ENCODE peak calls at places on chromosomes 1 and 21, in ten cellular contexts. B, U, N, G, K, H, P, J, R and X are unnamed samples.

GRCh38 chr1:179441456-179441855 is 75.7 kb downstream of the AXDND1 start:
- DNase-seq in B (peak), P (no peak), U (no peak), K (no peak), N (no peak), H (no peak), J (no peak), R (no peak), G (no peak), X (no peak)

GRCh38 chr1:182217967-182218366 is 156.5 kb upstream of the ZNF648 start:
- DNase-seq in K (no peak), B (no peak), R (no peak), U (no peak), P (no peak), H (no peak), J (no peak), G (no peak), N (no peak), X (no peak)

GRCh38 chr1:121483961-121484424 is 299.2 kb downstream of the SRGAP2C start:
- DNase-seq in H (no peak), G (no peak), R (no peak), P (peak), U (no peak), N (no peak), B (peak), J (peak), K (no peak), X (no peak)

GRCh38 chr1:2921970-2922686 is 99.1 kb upstream of the ACTRT2 start:
- DNase-seq in K (peak), J (peak), R (no peak), P (no peak), N (no peak), B (no peak), U (no peak), H (peak), G (no peak), X (no peak)

GRCh38 chr1:154747841-154748766 is 122.0 kb downstream of the KCNN3 start:
- DNase-seq in K (peak), R (no peak), N (peak), B (peak), H (no peak), J (no peak), U (peak), P (no peak), G (no peak), X (no peak)

GRCh38 chr1:8517579-8518489 is 199.9 kb downstream of the SLC45A1 start:
- DNase-seq in K (no peak), P (no peak), N (no peak), G (no peak), U (no peak), J (peak), R (no peak), B (peak), H (no peak), X (no peak)

GRCh38 chr1:29516063-29516820 is 279.9 kb downstream of the PTPRU start:
- DNase-seq in R (no peak), U (peak), P (no peak), K (no peak), J (no peak), G (peak), N (no peak), B (no peak), H (no peak), X (peak)

GRCh38 chr1:220462756-220463155 is 65.2 kb upstream of the MARK1 start:
- DNase-seq in H (no peak), P (no peak), B (no peak), R (no peak), N (peak), K (no peak), J (peak), G (no peak), U (no peak), X (no peak)

GRCh38 chr1:116390195-116390594 is 17.2 kb downstream of the ATP1A1 start:
- DNase-seq in H (no peak), G (no peak), R (no peak), N (no peak), B (no peak), U (no peak), J (no peak), P (no peak), K (no peak), X (no peak)

GRCh38 chr1:6447818-6448748 is 17.9 kb downstream of the TNFRSF25 start:
- DNase-seq in N (peak), J (no peak), U (no peak), G (no peak), K (no peak), P (no peak), B (no peak), H (no peak), R (no peak), X (no peak)
- TF ChIP-seq CTCF in N (peak), J (peak), U (no peak), G (no peak), K (no peak), P (no peak), B (peak), H (no peak), R (no peak), X (no peak)

DNA sequence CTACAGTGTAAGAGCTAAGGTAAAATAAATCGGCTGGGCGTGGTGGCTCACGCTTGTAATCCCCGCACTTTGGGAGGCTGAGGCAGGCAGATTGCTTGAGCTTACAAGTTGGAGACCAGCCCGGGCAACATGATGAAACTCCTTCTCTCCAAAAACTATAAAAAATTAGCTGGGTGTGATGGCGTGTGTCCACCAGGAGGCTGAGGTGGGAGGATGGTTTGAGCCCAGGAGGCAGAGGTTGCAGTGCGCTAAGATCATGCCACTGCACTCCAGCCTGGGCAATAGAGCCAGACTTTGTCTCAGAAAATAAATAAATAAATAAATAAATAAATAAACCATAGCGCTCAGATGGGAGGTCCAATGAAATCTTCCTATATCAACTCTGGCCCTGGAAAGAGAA is 16.7 kb upstream of the FAM110D start:
- DNase-seq in U (no peak), G (no peak), K (no peak), N (no peak), R (no peak), J (no peak), B (no peak), P (no peak), H (no peak), X (peak)
- TF ChIP-seq CTCF in U (no peak), G (no peak), K (no peak), N (peak), R (no peak), J (peak), B (no peak), P (no peak), H (no peak), X (no peak)

GRCh38 chr1:247268390-247269045 is 12.6 kb downstream of the VN1R5 start:
- DNase-seq in R (no peak), G (peak), H (no peak), B (peak), U (no peak), J (no peak), P (no peak), N (no peak), K (no peak), X (no peak)
- TF ChIP-seq CTCF in R (no peak), G (no peak), H (no peak), B (no peak), U (no peak), J (no peak), P (no peak), N (peak), K (no peak), X (no peak)

DNA sequence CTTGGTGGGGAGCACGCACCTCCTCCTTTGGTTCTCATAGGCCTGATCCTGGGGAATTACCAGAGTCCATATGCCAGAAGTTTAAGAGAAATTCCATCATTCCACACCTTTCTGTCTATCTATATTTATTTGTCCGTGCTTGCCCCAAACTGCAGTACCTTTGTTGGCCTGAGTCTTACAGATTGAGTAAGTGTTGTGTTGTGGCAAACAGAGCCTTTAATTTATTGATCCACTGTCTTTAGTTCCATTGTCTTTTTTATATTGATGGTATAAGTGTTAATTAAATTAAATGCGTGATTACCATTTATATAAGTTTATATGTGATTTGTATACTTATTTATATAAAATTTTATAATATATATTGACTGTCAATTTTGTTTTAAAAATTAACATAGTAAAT is 4.9 kb downstream of the SH3BGR start:
- DNase-seq in G (no peak), P (no peak), K (no peak), J (no peak), U (no peak), R (no peak), N (no peak), H (peak), B (no peak), X (no peak)
- TF ChIP-seq CTCF in G (no peak), P (peak), K (no peak), J (peak), U (no peak), R (peak), N (peak), H (no peak), B (no peak), X (peak)

GRCh38 chr21:40841524-40842196 is 5.3 kb downstream of the DSCAM start:
- DNase-seq in K (no peak), U (no peak), B (no peak), P (peak), G (peak), J (peak), N (peak), R (peak), H (peak), X (no peak)
- TF ChIP-seq CTCF in K (no peak), U (no peak), B (no peak), P (peak), G (peak), J (peak), N (peak), R (no peak), H (no peak), X (peak)

GRCh38 chr1:96075704-96076455 is 645.7 kb upstream of the PTBP2 start:
- DNase-seq in K (no peak), H (no peak), R (no peak), N (no peak), J (no peak), U (no peak), G (no peak), P (no peak), B (peak), X (no peak)

GRCh38 chr1:96076589-96076988 is 645.0 kb upstream of the PTBP2 start:
- DNase-seq in B (no peak), G (no peak), J (no peak), P (peak), H (no peak), N (no peak), K (no peak), U (no peak), R (no peak), X (no peak)

GRCh38 chr1:96080925-96081324 is 640.7 kb upstream of the PTBP2 start:
- DNase-seq in N (no peak), K (no peak), R (no peak), B (peak), U (no peak), G (no peak), P (no peak), J (no peak), H (no peak), X (no peak)
- TF ChIP-seq CTCF in N (peak), K (no peak), R (no peak), B (peak), U (no peak), G (no peak), P (no peak), J (no peak), H (no peak), X (peak)

GRCh38 chr21:35559881-35560280 is 500.4 kb downstream of the SETD4 start:
- DNase-seq in B (peak), H (no peak), J (no peak), R (no peak), P (no peak), U (no peak), K (no peak), N (no peak), G (no peak), X (no peak)

GRCh38 chr21:35562876-35563275 is 497.4 kb downstream of the SETD4 start:
- DNase-seq in J (no peak), U (no peak), B (peak), N (no peak), G (no peak), R (no peak), H (no peak), K (no peak), P (no peak), X (no peak)

GRCh38 chr21:35556536-35556935 is 503.8 kb downstream of the SETD4 start:
- DNase-seq in K (no peak), P (no peak), U (no peak), H (no peak), R (no peak), N (no peak), J (no peak), G (no peak), B (no peak), X (no peak)

GRCh38 chr21:35561076-35561475 is 499.2 kb downstream of the SETD4 start:
- DNase-seq in B (no peak), R (no peak), U (no peak), P (no peak), G (no peak), H (no peak), J (no peak), K (no peak), N (no peak), X (no peak)

GRCh38 chr21:35559128-35559831 is 501.0 kb downstream of the SETD4 start:
- DNase-seq in H (no peak), U (no peak), B (peak), J (peak), P (no peak), G (no peak), N (no peak), R (no peak), K (no peak), X (no peak)
- TF ChIP-seq CTCF in H (no peak), U (no peak), B (no peak), J (no peak), P (no peak), G (no peak), N (no peak), R (no peak), K (no peak), X (no peak)

DNA sequence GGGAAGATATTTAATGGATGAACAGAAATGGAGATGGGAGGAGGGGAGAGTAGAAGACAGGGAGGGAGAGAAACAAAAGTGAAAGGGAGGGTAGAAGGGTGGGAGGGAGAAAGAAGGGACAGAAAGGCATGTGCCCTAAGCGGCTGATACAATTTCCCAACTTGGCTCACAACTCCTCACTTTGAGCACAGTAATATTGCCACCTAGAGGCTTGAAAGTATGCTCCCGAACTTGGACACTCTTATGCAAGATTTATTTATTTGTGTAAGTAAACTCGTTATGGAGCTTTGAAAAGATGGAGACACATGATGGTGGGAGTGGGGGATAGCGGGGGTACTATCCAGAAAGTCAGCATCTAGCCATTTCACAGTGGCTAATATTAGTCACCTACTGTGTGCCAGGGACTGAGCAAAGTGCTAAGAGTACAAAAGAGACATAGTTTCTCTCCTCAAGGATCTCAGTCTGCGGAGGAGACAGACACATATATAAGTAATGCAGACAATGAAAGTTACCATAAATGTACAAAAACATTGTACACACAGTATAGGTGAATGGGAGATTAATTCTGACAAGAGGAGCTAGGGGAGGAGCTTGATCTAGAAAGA is 189.7 kb downstream of the SEC16B start:
- DNase-seq in N (peak), G (no peak), K (no peak), B (peak), R (no peak), H (peak), U (no peak), P (no peak), J (no peak), X (no peak)
- TF ChIP-seq CTCF in N (peak), G (peak), K (no peak), B (peak), R (peak), H (peak), U (no peak), P (peak), J (no peak), X (peak)

DNA sequence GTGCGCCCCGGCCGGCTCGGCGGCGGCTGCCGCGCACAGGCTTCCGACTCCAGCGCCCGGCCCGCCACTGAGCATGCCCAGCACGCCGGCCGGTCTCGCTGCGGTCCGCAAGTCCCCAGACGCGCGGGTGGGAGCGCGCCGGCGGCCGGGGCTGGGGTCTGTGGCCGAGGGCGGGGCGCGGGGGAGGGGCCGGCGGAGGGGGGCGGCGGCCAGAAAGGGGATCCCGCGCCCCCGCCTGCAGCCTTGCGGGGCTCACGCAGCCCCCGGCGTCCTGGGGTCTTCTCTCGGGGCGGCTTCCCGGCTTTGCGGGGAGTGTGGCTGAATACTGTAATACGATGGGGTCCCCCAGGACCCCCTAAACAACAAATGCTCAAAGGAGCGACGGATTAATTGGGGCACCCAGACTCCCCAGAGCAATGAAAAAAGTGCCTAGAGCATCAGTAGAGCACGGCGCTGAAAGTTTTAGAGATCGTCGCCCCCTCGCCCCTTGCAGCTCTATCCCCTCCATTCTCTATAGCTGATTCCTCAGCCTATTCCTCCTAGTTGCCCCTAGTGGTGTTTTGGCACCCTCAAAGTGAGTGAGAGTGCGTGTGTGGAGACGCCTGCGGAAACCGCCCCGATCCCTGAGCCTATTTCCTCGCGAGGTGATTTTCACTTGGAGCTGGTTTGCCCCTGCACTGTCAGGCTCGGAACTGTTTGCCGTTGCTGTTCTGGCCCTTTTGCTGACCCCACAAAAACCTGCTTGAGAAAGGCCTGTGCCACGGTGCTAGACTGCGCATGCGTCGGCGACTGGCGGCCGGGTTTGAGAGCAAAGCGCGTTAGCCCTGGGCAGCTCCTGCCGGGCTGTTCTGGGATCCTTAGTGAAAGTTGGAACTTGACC is at the start of gene VAV3:
- DNase-seq in R (peak), K (no peak), N (peak), H (peak), P (peak), J (no peak), B (peak), G (peak), U (peak), X (no peak)
- TF ChIP-seq CTCF in R (no peak), K (no peak), N (peak), H (no peak), P (no peak), J (no peak), B (peak), G (no peak), U (no peak), X (peak)